ENCODE peak calls at places on chromosomes 11 and 22, in nine cellular contexts. P, U, O, K, M, V, A, B and R are unnamed samples.

GRCh38 chr22:25898707-25899365 is 156.8 kb downstream of the MYO18B start:
- DNase-seq in O (no peak), A (no peak), B (no peak), K (no peak), U (peak; percentile 14), V (no peak), M (no peak), P (no peak), R (no peak)

GRCh38 chr11:63944987-63945386 is 6.2 kb downstream of the NAA40 start:
- DNase-seq in B (no peak), M (no peak), A (no peak), U (peak; percentile 43), V (peak; percentile 74), O (no peak), K (no peak), P (no peak), R (no peak)

GRCh38 chr11:12159351-12160099 is 49.1 kb downstream of the MICAL2 start:
- DNase-seq in O (no peak), P (no peak), V (peak; percentile 86), U (peak; percentile 59), M (peak; percentile 87), B (no peak), K (peak; percentile 75), A (no peak), R (peak; percentile 80)

GRCh38 chr22:22006596-22006990 is 24.0 kb upstream of the TOP3B start:
- DNase-seq in K (no peak), A (no peak), U (no peak), B (no peak), O (no peak), V (no peak), P (no peak), M (no peak), R (no peak)

GRCh38 chr11:79536155-79536917 is 95.5 kb upstream of the TENM4 start:
- DNase-seq in V (no peak), U (no peak), P (no peak), A (no peak), K (no peak), B (peak; percentile 78), O (no peak), M (no peak), R (no peak)

GRCh38 chr22:27851974-27852713 is 50.6 kb upstream of the MN1 start:
- DNase-seq in A (no peak), B (peak; percentile 50), O (no peak), M (peak; percentile 67), K (no peak), U (no peak), V (peak; percentile 34), P (no peak), R (no peak)

GRCh38 chr11:94593030-94593429 is 25.9 kb downstream of the PIWIL4 start:
- DNase-seq in O (no peak), V (no peak), U (no peak), K (no peak), B (no peak), M (peak; percentile 20), P (no peak), A (no peak), R (no peak)

GRCh38 chr11:57248780-57249383 is 11.8 kb upstream of the APLNR start:
- DNase-seq in U (peak; percentile 85), K (peak; percentile 33), P (peak; percentile 85), B (no peak), A (peak; percentile 50), M (peak; percentile 83), O (peak; percentile 6), V (peak; percentile 79), R (no peak)

DNA sequence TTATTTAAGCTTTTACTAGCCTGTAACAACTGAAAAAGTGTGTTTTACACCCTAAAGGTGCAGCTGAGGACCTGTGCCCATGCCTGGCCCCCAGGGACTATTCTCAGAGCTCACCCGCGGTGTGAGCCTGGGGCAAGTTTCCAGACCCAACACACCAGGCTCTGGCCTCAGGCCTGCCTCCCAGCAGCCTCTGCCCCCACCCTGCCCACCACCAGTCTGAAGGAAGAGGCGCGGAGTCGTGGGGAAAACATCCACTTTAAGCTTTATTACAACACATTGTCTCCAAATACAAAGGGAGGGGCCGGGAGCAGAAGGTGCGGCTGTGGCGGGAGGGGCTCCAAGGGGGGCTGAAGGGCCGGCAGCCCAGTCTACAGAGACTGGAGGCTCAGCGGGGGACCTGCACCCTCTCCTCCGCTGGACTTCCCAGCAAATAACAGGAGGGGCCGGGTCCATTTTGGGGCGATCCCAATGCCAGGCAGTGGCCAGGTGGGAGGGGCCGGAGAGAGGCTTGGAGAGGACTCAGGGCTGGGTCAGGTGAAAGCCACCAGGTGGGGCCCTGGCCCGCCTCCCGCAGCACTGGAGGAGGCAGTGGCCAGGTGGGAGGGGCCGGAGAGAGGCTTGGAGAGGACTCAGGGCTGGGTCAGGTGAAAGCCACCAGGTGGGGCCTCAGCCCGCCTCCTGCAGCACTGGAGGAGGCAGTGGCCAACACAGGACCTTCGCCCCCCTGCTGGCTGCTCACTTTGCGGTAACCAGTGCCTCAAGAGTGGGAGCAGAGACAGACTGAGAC is 18.1 kb downstream of the DUSP8 start:
- DNase-seq in B (no peak), U (peak; percentile 81), K (no peak), P (peak; percentile 82), O (no peak), V (no peak), A (no peak), M (no peak), R (no peak)
- TF ChIP-seq CTCF in B (no peak), U (peak; percentile 27), K (no peak), P (no peak), O (no peak), V (peak; percentile 25), A (no peak), M (no peak), R (no peak)

DNA sequence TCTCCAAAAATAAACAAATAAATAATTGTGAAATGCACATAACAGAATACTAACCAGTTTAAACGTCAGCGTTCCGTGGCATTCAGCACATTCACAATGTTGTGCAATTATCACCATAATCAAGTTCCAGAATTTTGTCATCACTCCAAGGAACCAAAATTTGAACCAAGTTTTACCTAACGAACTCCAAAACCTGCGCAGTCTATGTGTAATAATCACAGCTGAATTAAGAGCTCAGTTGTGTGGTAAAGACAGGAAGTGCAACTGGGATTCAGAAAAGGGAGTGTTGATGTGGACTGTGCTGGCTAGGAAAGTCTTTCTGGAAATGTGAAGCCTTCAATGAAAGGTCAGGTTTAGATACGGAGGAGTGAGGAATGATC is 5.4 kb upstream of the MCAM start:
- DNase-seq in U (peak; percentile 4), V (no peak), B (no peak), A (no peak), O (no peak), K (no peak), P (no peak), M (peak; percentile 63), R (no peak)
- TF ChIP-seq CTCF in U (no peak), V (no peak), B (no peak), A (no peak), O (no peak), K (no peak), P (no peak), M (no peak), R (no peak)

DNA sequence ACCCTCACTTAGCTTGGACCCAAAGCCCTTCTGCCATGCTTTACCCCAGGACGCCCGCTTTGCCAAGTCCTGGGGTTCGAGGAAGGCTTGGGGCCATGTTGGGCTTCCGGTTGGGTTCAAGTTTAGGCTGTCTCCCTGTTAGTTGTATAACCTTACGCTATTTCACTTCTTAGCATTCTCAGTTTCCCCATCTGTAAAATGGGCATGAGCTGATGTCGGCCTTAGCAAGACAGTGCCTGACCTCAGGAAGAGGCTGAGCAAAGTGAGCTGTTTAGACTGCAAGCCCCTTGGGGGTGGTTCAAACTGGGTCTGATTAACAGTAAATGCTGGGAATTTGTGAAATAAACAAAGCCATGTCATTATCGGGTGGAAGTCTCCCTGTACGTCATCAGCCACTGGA is 3.2 kb upstream of the FGF4 start:
- DNase-seq in K (no peak), A (no peak), V (no peak), U (no peak), B (no peak), O (no peak), M (no peak), P (no peak), R (no peak)
- TF ChIP-seq CTCF in K (no peak), A (no peak), V (no peak), U (no peak), B (no peak), O (no peak), M (no peak), P (no peak), R (no peak)

GRCh38 chr11:114036156-114036811 is 23.2 kb upstream of the ZBTB16 start:
- DNase-seq in O (peak; percentile 72), P (peak; percentile 93), B (peak; percentile 95), V (peak; percentile 95), K (no peak), A (peak; percentile 43), U (peak; percentile 93), M (peak; percentile 91), R (peak; percentile 87)
- TF ChIP-seq CTCF in O (peak; percentile 69), P (peak; percentile 86), B (peak; percentile 90), V (peak; percentile 86), K (peak; percentile 75), A (peak; percentile 10), U (peak; percentile 94), M (peak; percentile 84), R (peak; percentile 68)

DNA sequence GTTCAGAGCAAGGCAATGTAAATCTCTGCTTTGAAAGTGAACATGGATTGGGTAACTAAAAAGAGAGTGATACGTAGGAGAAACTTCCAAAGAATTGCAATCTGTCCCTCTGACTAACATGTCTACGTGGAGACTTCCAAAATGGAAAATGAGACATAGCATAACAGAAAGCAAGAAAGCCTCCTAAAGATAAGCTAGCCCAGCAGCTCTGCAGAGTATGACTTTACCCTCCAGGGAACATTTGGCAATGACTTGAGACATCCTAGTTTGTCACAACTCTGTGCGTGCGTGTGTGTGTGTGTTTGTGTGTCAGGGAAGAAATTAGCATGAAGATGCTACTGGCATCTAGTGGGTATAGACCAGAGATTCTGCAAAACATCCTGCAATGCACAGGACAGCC is 817.4 kb downstream of the NTM start:
- DNase-seq in O (no peak), P (no peak), V (no peak), B (no peak), M (peak; percentile 2), U (no peak), A (no peak), K (peak; percentile 43), R (no peak)
- TF ChIP-seq CTCF in O (no peak), P (no peak), V (no peak), B (no peak), M (no peak), U (no peak), A (no peak), K (no peak), R (no peak)

GRCh38 chr11:19088791-19089190 is 28.2 kb upstream of the ZDHHC13 start:
- DNase-seq in O (no peak), P (no peak), U (no peak), M (no peak), V (no peak), B (no peak), K (no peak), A (no peak), R (no peak)

GRCh38 chr11:19092342-19092741 is 24.6 kb upstream of the ZDHHC13 start:
- DNase-seq in P (no peak), A (no peak), U (no peak), V (no peak), K (no peak), O (no peak), B (no peak), M (no peak), R (no peak)

GRCh38 chr11:19092850-19093249 is 24.1 kb upstream of the ZDHHC13 start:
- DNase-seq in K (no peak), P (no peak), M (no peak), V (no peak), A (no peak), B (no peak), O (no peak), U (no peak), R (no peak)

GRCh38 chr11:19089421-19089820 is 27.5 kb upstream of the ZDHHC13 start:
- DNase-seq in A (no peak), U (no peak), V (no peak), B (no peak), O (no peak), K (no peak), M (no peak), P (no peak), R (no peak)

GRCh38 chr11:19091366-19091765 is 25.6 kb upstream of the ZDHHC13 start:
- DNase-seq in A (no peak), P (no peak), B (no peak), K (no peak), M (no peak), U (no peak), V (no peak), O (no peak), R (no peak)
- TF ChIP-seq CTCF in A (no peak), P (no peak), B (no peak), K (no peak), M (no peak), U (no peak), V (no peak), O (no peak), R (no peak)